ENCODE peak calls at places on chromosomes 5 and 9, in six cellular contexts. P, K, A, Z, O and B are unnamed samples.

GRCh38 chr9:97740848-97741821 is 44.0 kb upstream of the XPA start:
- DNase-seq in P (peak), K (peak), A (no peak), Z (peak), O (peak), B (peak)

GRCh38 chr5:107668933-107669542 is 1.7 kb downstream of the EFNA5 start:
- DNase-seq in P (peak), K (no peak), A (no peak), Z (no peak), O (no peak), B (peak)

GRCh38 chr9:122923947-122924346 is 7.4 kb downstream of the ZBTB26 start:
- DNase-seq in P (no peak), K (no peak), A (no peak), Z (no peak), O (no peak), B (no peak)

GRCh38 chr5:107135391-107135790 is 535.3 kb downstream of the EFNA5 start:
- DNase-seq in P (no peak), K (no peak), A (no peak), Z (no peak), O (no peak), B (peak)

GRCh38 chr9:14320272-14321245 is 6.6 kb upstream of the NFIB start:
- DNase-seq in P (peak), K (no peak), A (no peak), Z (no peak), O (no peak), B (peak)

GRCh38 chr5:173629628-173630027 is 13.2 kb upstream of the BOD1 start:
- DNase-seq in P (no peak), K (no peak), A (no peak), Z (no peak), O (no peak), B (no peak)

GRCh38 chr5:6781711-6782110 is 68.5 kb downstream of the TENT4A start:
- DNase-seq in P (no peak), K (no peak), A (no peak), Z (no peak), O (no peak), B (peak)

GRCh38 chr5:167303582-167303981 is 987.9 kb upstream of the WWC1 start:
- DNase-seq in P (no peak), K (no peak), A (no peak), Z (no peak), O (no peak), B (no peak)

GRCh38 chr5:42225009-42225408 is 198.2 kb upstream of the GHR start:
- DNase-seq in P (no peak), K (no peak), A (no peak), Z (no peak), O (no peak), B (no peak)

GRCh38 chr5:78592735-78593386 is 55.7 kb downstream of the LHFPL2 start:
- DNase-seq in P (no peak), K (no peak), A (no peak), Z (no peak), O (no peak), B (peak)

GRCh38 chr5:139998837-139999236 is 44.3 kb downstream of the NRG2 start:
- DNase-seq in P (no peak), K (no peak), A (no peak), Z (no peak), O (no peak), B (no peak)

GRCh38 chr5:53507013-53507412 is 26.6 kb downstream of the FST start:
- DNase-seq in P (no peak), K (no peak), A (no peak), Z (no peak), O (no peak), B (no peak)

GRCh38 chr9:137793196-137793841 is 84.3 kb upstream of the CACNA1B start:
- DNase-seq in P (no peak), K (no peak), A (no peak), Z (no peak), O (no peak), B (no peak)

GRCh38 chr5:56819027-56819881 is 3.9 kb downstream of the MAP3K1 start:
- DNase-seq in P (no peak), K (no peak), A (no peak), Z (no peak), O (no peak), B (peak)

GRCh38 chr5:120228262-120229031 is 235.7 kb upstream of the PRR16 start:
- DNase-seq in P (no peak), K (no peak), A (no peak), Z (no peak), O (no peak), B (peak)

GRCh38 chr9:115540091-115540490 is 422.1 kb upstream of the TNC start:
- DNase-seq in P (no peak), K (no peak), A (no peak), Z (no peak), O (no peak), B (peak)

GRCh38 chr5:176337913-176338312 is 23.7 kb downstream of the KIAA1191 start:
- DNase-seq in P (no peak), K (no peak), A (no peak), Z (no peak), O (no peak), B (peak)

GRCh38 chr9:133003671-133004090 is 25.2 kb downstream of the GFI1B start:
- DNase-seq in P (no peak), K (no peak), A (no peak), Z (no peak), O (no peak), B (no peak)

GRCh38 chr5:151699071-151699901 is 12.6 kb upstream of the SPARC start:
- DNase-seq in P (peak), K (no peak), A (peak), Z (no peak), O (peak), B (peak)

GRCh38 chr5:151079838-151080619 is 805 bp downstream of the TNIP1 start:
- DNase-seq in P (no peak), K (no peak), A (no peak), Z (no peak), O (no peak), B (peak)

GRCh38 chr9:120775859-120776258 is 17.4 kb downstream of the FBXW2 start:
- DNase-seq in P (no peak), K (no peak), A (no peak), Z (no peak), O (no peak), B (no peak)

GRCh38 chr9:104586496-104587180 is 12.6 kb downstream of the OR13C5 start:
- DNase-seq in P (no peak), K (no peak), A (no peak), Z (no peak), O (no peak), B (peak)